ENCODE peak calls at places on chromosomes 13 and 19, in ten cellular contexts. A, S, H, O, F, M, C, Q, G and N are unnamed samples.

GRCh38 chr13:29362849-29363604 is 232.5 kb downstream of the SLC7A1 start:
- DNase-seq in O (peak; percentile 39), Q (no peak), M (no peak), G (no peak), H (peak; percentile 29), F (peak; percentile 55), S (peak; percentile 36), C (no peak), A (peak; percentile 81), N (peak; percentile 66)

GRCh38 chr19:29022599-29022998 is 190.4 kb downstream of the UQCRFS1 start:
- DNase-seq in O (no peak), H (no peak), F (no peak), M (no peak), S (no peak), A (no peak), C (no peak), G (no peak), Q (no peak), N (no peak)

GRCh38 chr13:31050486-31051400 is 111.0 kb downstream of the HSPH1 start:
- DNase-seq in G (no peak), O (no peak), C (no peak), A (no peak), Q (no peak), M (no peak), F (no peak), S (no peak), H (peak; percentile 25), N (no peak)

GRCh38 chr19:2952953-2953481 is 8.2 kb upstream of the ZNF77 start:
- DNase-seq in H (no peak), F (no peak), S (peak; percentile 83), C (no peak), Q (no peak), O (no peak), M (no peak), G (no peak), A (no peak), N (peak; percentile 38)

GRCh38 chr13:33284916-33285315 is 639 bp downstream of the STARD13 start:
- DNase-seq in C (no peak), Q (no peak), M (no peak), G (no peak), A (no peak), O (peak; percentile 27), F (no peak), S (no peak), H (no peak), N (no peak)

GRCh38 chr19:30287259-30287658 is 84.9 kb upstream of the ZNF536 start:
- DNase-seq in M (no peak), O (no peak), A (no peak), H (no peak), C (no peak), F (no peak), S (no peak), G (no peak), Q (no peak), N (no peak)

GRCh38 chr13:82569581-82569980 is 1312.7 kb downstream of the SLITRK1 start:
- DNase-seq in F (no peak), M (no peak), S (no peak), H (peak; percentile 9), G (no peak), Q (no peak), O (no peak), A (no peak), C (no peak), N (no peak)

GRCh38 chr13:108959254-108959653 is 329.8 kb downstream of the MYO16 start:
- DNase-seq in S (no peak), H (no peak), Q (no peak), O (no peak), G (no peak), C (no peak), M (no peak), A (no peak), F (no peak), N (no peak)

GRCh38 chr19:53865918-53866696 is 1.6 kb upstream of the MYADM start:
- DNase-seq in M (peak; percentile 88), F (peak; percentile 79), S (peak; percentile 82), C (peak; percentile 77), O (no peak), Q (no peak), A (peak; percentile 78), H (peak; percentile 64), G (no peak), N (peak; percentile 62)

GRCh38 chr19:32876919-32877285 is 7.3 kb upstream of the SLC7A9 start:
- DNase-seq in F (no peak), O (peak; percentile 75), H (peak; percentile 96), A (no peak), G (peak; percentile 86), M (no peak), Q (peak; percentile 82), C (no peak), S (peak; percentile 27), N (no peak)

GRCh38 chr19:39916851-39917396 is 17.5 kb downstream of the FCGBP start:
- DNase-seq in F (no peak), A (no peak), M (no peak), O (no peak), H (no peak), S (peak; percentile 20), G (no peak), C (no peak), Q (no peak), N (no peak)

GRCh38 chr19:36001605-36002004 is 6.6 kb downstream of the SDHAF1 start:
- DNase-seq in O (no peak), C (no peak), S (no peak), M (no peak), H (no peak), G (no peak), A (no peak), Q (no peak), F (no peak), N (no peak)

GRCh38 chr13:113978741-113979481 is 5.0 kb upstream of the C13orf46 start:
- DNase-seq in F (no peak), G (no peak), S (no peak), H (no peak), M (no peak), Q (no peak), A (no peak), O (no peak), C (no peak), N (no peak)

GRCh38 chr19:33201886-33202545 is 7.9 kb downstream of the LRP3 start:
- DNase-seq in Q (no peak), H (no peak), M (no peak), G (no peak), O (no peak), F (no peak), S (no peak), A (no peak), C (no peak), N (no peak)

DNA sequence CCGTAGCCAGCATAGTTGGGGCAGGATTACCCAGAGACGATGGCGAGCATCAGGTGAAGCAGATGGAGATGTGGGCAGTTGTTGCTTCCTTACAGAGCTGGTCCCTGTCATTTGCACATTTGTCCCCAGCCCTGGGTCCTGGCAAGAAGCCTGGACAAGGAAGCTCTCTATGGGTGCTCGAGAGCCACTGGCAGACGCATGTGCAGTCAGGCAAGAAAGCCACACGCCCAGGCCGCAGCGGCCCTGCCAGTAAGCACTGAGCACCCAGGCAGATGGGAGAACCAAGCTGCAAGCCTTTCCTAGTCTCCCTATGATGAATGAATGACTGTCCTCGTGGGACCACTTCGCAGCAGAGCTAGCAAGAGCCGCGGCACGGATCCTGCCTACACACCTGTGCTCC is 182.8 kb downstream of the FOXO1 start:
- DNase-seq in S (no peak), F (no peak), M (peak; percentile 56), C (no peak), A (no peak), Q (no peak), O (no peak), G (no peak), H (no peak), N (no peak)
- TF ChIP-seq CTCF in S (no peak), F (no peak), M (no peak), C (no peak), A (no peak), Q (no peak), O (no peak), G (no peak), H (no peak), N (no peak)

GRCh38 chr19:15418112-15418587 is 638 bp downstream of the AKAP8L start:
- DNase-seq in G (no peak), H (no peak), O (peak; percentile 19), M (no peak), S (peak; percentile 29), Q (no peak), A (no peak), F (no peak), C (no peak), N (peak; percentile 43)
- TF ChIP-seq CTCF in G (no peak), H (no peak), O (no peak), M (no peak), S (no peak), Q (no peak), A (no peak), F (no peak), C (no peak), N (no peak)

DNA sequence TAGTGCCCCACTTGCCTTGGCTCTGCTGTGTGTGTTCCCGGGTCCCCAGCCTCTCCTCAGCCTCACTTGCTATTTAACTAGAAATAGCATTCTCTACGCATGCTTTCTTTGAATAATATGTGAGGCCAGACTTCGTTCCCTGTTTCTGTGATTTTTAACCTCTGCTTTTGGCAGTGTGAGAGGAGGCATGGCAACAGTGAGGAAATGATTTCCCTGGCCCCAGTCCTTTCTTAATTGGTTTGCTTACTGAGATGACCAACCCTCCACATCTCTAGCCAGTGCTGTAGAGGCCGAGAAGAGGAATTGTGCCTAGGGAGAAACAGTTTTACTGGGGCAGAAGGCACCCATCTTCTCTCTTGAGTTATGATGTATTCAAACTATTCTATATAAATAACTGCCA is 74.0 kb upstream of the NPAS1 start:
- DNase-seq in H (no peak), S (no peak), G (no peak), A (no peak), O (no peak), M (no peak), Q (no peak), C (no peak), F (no peak), N (no peak)
- TF ChIP-seq CTCF in H (no peak), S (no peak), G (no peak), A (no peak), O (no peak), M (no peak), Q (no peak), C (no peak), F (no peak), N (no peak)

GRCh38 chr13:44438234-44438579 is 64.6 kb downstream of the SERP2 start:
- DNase-seq in M (no peak), S (no peak), Q (no peak), A (no peak), G (no peak), O (no peak), F (no peak), H (no peak), C (no peak), N (no peak)

GRCh38 chr13:44435142-44435982 is 61.7 kb downstream of the SERP2 start:
- DNase-seq in O (peak; percentile 99), H (peak; percentile 97), G (peak; percentile 87), C (peak; percentile 86), A (peak; percentile 98), S (peak; percentile 99), F (peak; percentile 97), M (peak; percentile 91), Q (peak; percentile 94), N (peak; percentile 99)

GRCh38 chr13:44439615-44440014 is 66.0 kb downstream of the SERP2 start:
- DNase-seq in A (no peak), F (no peak), S (no peak), M (no peak), G (no peak), H (no peak), O (no peak), C (no peak), Q (no peak), N (no peak)

GRCh38 chr13:44436589-44437337 is 63.1 kb downstream of the SERP2 start:
- DNase-seq in H (peak; percentile 89), C (peak; percentile 47), Q (peak; percentile 65), M (peak; percentile 95), G (peak; percentile 52), A (peak; percentile 97), F (peak; percentile 95), S (peak; percentile 98), O (peak; percentile 93), N (peak; percentile 95)

GRCh38 chr13:44437356-44438233 is 64.0 kb downstream of the SERP2 start:
- DNase-seq in S (no peak), A (no peak), Q (no peak), F (no peak), M (no peak), G (no peak), C (no peak), O (no peak), H (peak; percentile 63), N (peak; percentile 61)
- TF ChIP-seq CTCF in S (peak; percentile 58), A (peak; percentile 77), Q (peak; percentile 17), F (peak; percentile 64), M (peak; percentile 63), G (peak; percentile 25), C (peak; percentile 71), O (peak; percentile 1), H (peak; percentile 83), N (peak; percentile 46)